ENCODE peak calls at places on chromosomes 4 and X, in seven cellular contexts. One of them, this sample, is unnamed.

GRCh38 chrX:155998116-155998515 is 620 bp downstream of the IL9R start:
- DNase-seq in NB4: no peak
- DNase-seq in stomach: no peak
- DNase-seq in ovary: no peak
- DNase-seq in right lobe of liver: no peak
- DNase-seq in testis: no peak
- DNase-seq in H1: no peak
- DNase-seq in this sample: no peak

GRCh38 chrX:46686003-46686645 is 72.8 kb downstream of the SLC9A7 start:
- DNase-seq in NB4: peak
- DNase-seq in stomach: no peak
- DNase-seq in ovary: no peak
- DNase-seq in right lobe of liver: no peak
- DNase-seq in testis: peak
- DNase-seq in H1: no peak
- DNase-seq in this sample: peak

GRCh38 chr4:15894923-15895411 is 43.6 kb downstream of the FGFBP1 start:
- DNase-seq in NB4: no peak
- DNase-seq in stomach: no peak
- DNase-seq in ovary: no peak
- DNase-seq in right lobe of liver: no peak
- DNase-seq in testis: no peak
- DNase-seq in H1: no peak
- DNase-seq in this sample: no peak

GRCh38 chr4:106208481-106209460 is 107.2 kb downstream of the TBCK start:
- DNase-seq in NB4: no peak
- DNase-seq in stomach: no peak
- DNase-seq in ovary: no peak
- DNase-seq in right lobe of liver: peak
- DNase-seq in testis: no peak
- DNase-seq in H1: no peak
- DNase-seq in this sample: no peak

GRCh38 chrX:135089126-135089525 is 31.2 kb downstream of the ETDB start:
- DNase-seq in NB4: no peak
- DNase-seq in stomach: no peak
- DNase-seq in ovary: no peak
- DNase-seq in right lobe of liver: no peak
- DNase-seq in testis: no peak
- DNase-seq in H1: no peak
- DNase-seq in this sample: no peak

GRCh38 chr4:6892190-6892908 is 17.3 kb upstream of the TBC1D14 start:
- DNase-seq in NB4: peak
- DNase-seq in stomach: peak
- DNase-seq in ovary: no peak
- DNase-seq in right lobe of liver: peak
- DNase-seq in testis: peak
- DNase-seq in H1: no peak
- DNase-seq in this sample: peak

GRCh38 chrX:29528281-29528680 is 687.1 kb upstream of the MAGEB2 start:
- DNase-seq in NB4: no peak
- DNase-seq in stomach: no peak
- DNase-seq in ovary: no peak
- DNase-seq in right lobe of liver: no peak
- DNase-seq in testis: no peak
- DNase-seq in H1: no peak
- DNase-seq in this sample: no peak

GRCh38 chr4:127916512-127916911 is 35.8 kb downstream of the PLK4 start:
- DNase-seq in NB4: no peak
- DNase-seq in stomach: no peak
- DNase-seq in ovary: no peak
- DNase-seq in right lobe of liver: no peak
- DNase-seq in testis: no peak
- DNase-seq in H1: no peak
- DNase-seq in this sample: no peak

GRCh38 chr4:76894537-76894936 is 3.4 kb downstream of the SOWAHB start:
- DNase-seq in NB4: no peak
- DNase-seq in stomach: no peak
- DNase-seq in ovary: no peak
- DNase-seq in right lobe of liver: no peak
- DNase-seq in testis: no peak
- DNase-seq in H1: no peak
- DNase-seq in this sample: no peak

GRCh38 chrX:19846995-19847790 is 40.2 kb downstream of the SH3KBP1 start:
- DNase-seq in NB4: peak
- DNase-seq in stomach: no peak
- DNase-seq in ovary: peak
- DNase-seq in right lobe of liver: no peak
- DNase-seq in testis: peak
- DNase-seq in H1: no peak
- DNase-seq in this sample: peak

GRCh38 chrX:74280759-74281158 is 23.2 kb upstream of the ZCCHC13 start:
- DNase-seq in NB4: no peak
- DNase-seq in stomach: no peak
- DNase-seq in ovary: no peak
- DNase-seq in right lobe of liver: no peak
- DNase-seq in testis: no peak
- DNase-seq in H1: no peak
- DNase-seq in this sample: no peak

GRCh38 chr4:30769093-30769492 is 48.9 kb downstream of the PCDH7 start:
- DNase-seq in NB4: no peak
- DNase-seq in stomach: no peak
- DNase-seq in ovary: no peak
- DNase-seq in right lobe of liver: no peak
- DNase-seq in testis: no peak
- DNase-seq in H1: no peak
- DNase-seq in this sample: no peak

GRCh38 chr4:93303440-93303839 is 525.1 kb upstream of the ATOH1 start:
- DNase-seq in NB4: no peak
- DNase-seq in stomach: no peak
- DNase-seq in ovary: no peak
- DNase-seq in right lobe of liver: no peak
- DNase-seq in testis: no peak
- DNase-seq in H1: no peak
- DNase-seq in this sample: no peak

GRCh38 chr4:10625130-10625529 is 59.4 kb downstream of the CLNK start:
- DNase-seq in NB4: no peak
- DNase-seq in stomach: peak
- DNase-seq in ovary: no peak
- DNase-seq in right lobe of liver: no peak
- DNase-seq in testis: no peak
- DNase-seq in H1: no peak
- DNase-seq in this sample: no peak

GRCh38 chr4:2793920-2794706 is 1.2 kb downstream of the SH3BP2 start:
- DNase-seq in NB4: peak
- DNase-seq in stomach: peak
- DNase-seq in ovary: peak
- DNase-seq in right lobe of liver: peak
- DNase-seq in testis: no peak
- DNase-seq in H1: no peak
- DNase-seq in this sample: peak

GRCh38 chr4:92270908-92271307 is 32.9 kb upstream of the GRID2 start:
- DNase-seq in NB4: no peak
- DNase-seq in stomach: no peak
- DNase-seq in ovary: no peak
- DNase-seq in right lobe of liver: no peak
- DNase-seq in testis: no peak
- DNase-seq in H1: no peak
- DNase-seq in this sample: no peak

GRCh38 chrX:103149652-103150051 is 56.7 kb upstream of the NXF3 start:
- DNase-seq in NB4: no peak
- DNase-seq in stomach: no peak
- DNase-seq in ovary: no peak
- DNase-seq in right lobe of liver: no peak
- DNase-seq in testis: no peak
- DNase-seq in H1: no peak
- DNase-seq in this sample: no peak

GRCh38 chrX:103148075-103148474 is 55.1 kb upstream of the NXF3 start:
- DNase-seq in NB4: no peak
- DNase-seq in stomach: no peak
- DNase-seq in ovary: no peak
- DNase-seq in right lobe of liver: no peak
- DNase-seq in testis: no peak
- DNase-seq in H1: no peak
- DNase-seq in this sample: no peak

GRCh38 chrX:103155201-103155600 is 59.7 kb upstream of the BEX4 start:
- DNase-seq in NB4: peak
- DNase-seq in stomach: no peak
- DNase-seq in ovary: no peak
- DNase-seq in right lobe of liver: no peak
- DNase-seq in testis: no peak
- DNase-seq in H1: no peak
- DNase-seq in this sample: no peak

GRCh38 chrX:103153661-103154060 is 60.7 kb upstream of the NXF3 start:
- DNase-seq in NB4: peak
- DNase-seq in stomach: no peak
- DNase-seq in ovary: no peak
- DNase-seq in right lobe of liver: no peak
- DNase-seq in testis: no peak
- DNase-seq in H1: no peak
- DNase-seq in this sample: no peak

GRCh38 chrX:103151799-103152198 is 58.9 kb upstream of the NXF3 start:
- DNase-seq in NB4: no peak
- DNase-seq in stomach: no peak
- DNase-seq in ovary: no peak
- DNase-seq in right lobe of liver: no peak
- DNase-seq in testis: no peak
- DNase-seq in H1: no peak
- DNase-seq in this sample: no peak
- TF ChIP-seq POLR2A in NB4: no peak
- TF ChIP-seq POLR2A in stomach: no peak
- TF ChIP-seq POLR2A in ovary: no peak
- TF ChIP-seq POLR2A in right lobe of liver: no peak
- TF ChIP-seq POLR2A in testis: no peak
- TF ChIP-seq POLR2A in H1: no peak
- TF ChIP-seq POLR2A in this sample: no peak

DNA sequence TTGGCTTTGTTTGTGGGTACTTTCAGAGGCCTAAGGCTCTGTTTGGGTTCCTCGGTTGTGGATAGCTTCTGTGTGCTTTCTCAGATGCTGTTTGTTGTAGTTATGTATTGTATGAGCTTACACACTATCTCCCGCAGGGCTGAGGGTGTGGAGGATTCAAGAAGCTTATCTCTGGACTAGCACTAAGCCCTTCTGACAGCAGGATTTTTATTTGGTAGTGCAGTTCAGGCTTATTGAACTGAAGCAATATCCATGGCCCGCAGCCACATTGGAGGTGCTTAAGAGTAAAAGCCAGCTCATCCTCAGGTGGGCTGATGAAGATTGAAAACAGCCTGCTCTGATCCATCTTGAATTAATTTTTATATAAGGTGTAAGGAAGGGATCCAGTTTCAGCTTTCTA is 128.2 kb downstream of the RASGEF1B start:
- DNase-seq in NB4: no peak
- DNase-seq in stomach: no peak
- DNase-seq in ovary: no peak
- DNase-seq in right lobe of liver: no peak
- DNase-seq in testis: no peak
- DNase-seq in H1: no peak
- DNase-seq in this sample: no peak
- TF ChIP-seq POLR2A in NB4: no peak
- TF ChIP-seq POLR2A in stomach: no peak
- TF ChIP-seq POLR2A in ovary: no peak
- TF ChIP-seq POLR2A in right lobe of liver: no peak
- TF ChIP-seq POLR2A in testis: no peak
- TF ChIP-seq POLR2A in H1: no peak
- TF ChIP-seq POLR2A in this sample: no peak

DNA sequence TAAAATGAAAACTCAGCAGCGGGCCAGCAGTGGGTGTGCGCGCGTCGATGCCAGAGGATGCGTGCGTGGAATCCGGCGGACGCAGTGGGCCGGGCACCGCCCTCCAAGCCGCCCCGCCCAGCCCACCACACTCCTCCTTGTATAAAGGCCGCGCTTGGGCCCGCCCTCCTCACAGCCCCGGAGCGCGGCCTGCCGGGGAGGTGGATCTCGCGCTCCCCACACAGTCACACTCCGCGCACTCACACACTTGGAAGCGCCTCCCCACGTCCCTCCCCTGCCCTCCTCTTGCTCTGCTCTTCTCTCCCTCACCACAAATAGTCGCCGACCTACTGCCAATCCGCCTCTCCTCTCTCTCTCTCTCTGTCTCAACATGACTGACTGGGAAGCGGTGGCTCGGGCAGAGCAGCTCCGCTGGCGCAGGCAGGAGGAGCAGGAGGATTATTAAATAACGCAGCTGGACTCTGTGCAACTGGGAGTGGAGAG is at the start of gene CCSER1:
- DNase-seq in NB4: no peak
- DNase-seq in stomach: peak
- DNase-seq in ovary: peak
- DNase-seq in right lobe of liver: peak
- DNase-seq in testis: peak
- DNase-seq in H1: peak
- DNase-seq in this sample: peak
- TF ChIP-seq POLR2A in NB4: no peak
- TF ChIP-seq POLR2A in stomach: peak
- TF ChIP-seq POLR2A in ovary: peak
- TF ChIP-seq POLR2A in right lobe of liver: peak
- TF ChIP-seq POLR2A in testis: no peak
- TF ChIP-seq POLR2A in H1: peak
- TF ChIP-seq POLR2A in this sample: peak

GRCh38 chrX:119870626-119871131 is 854 bp downstream of the RNF113A start:
- DNase-seq in NB4: peak
- DNase-seq in stomach: no peak
- DNase-seq in ovary: no peak
- DNase-seq in right lobe of liver: no peak
- DNase-seq in testis: peak
- DNase-seq in H1: no peak
- DNase-seq in this sample: peak

GRCh38 chrX:119871245-119871598 is 311 bp downstream of the RNF113A start:
- DNase-seq in NB4: peak
- DNase-seq in stomach: no peak
- DNase-seq in ovary: no peak
- DNase-seq in right lobe of liver: no peak
- DNase-seq in testis: no peak
- DNase-seq in H1: no peak
- DNase-seq in this sample: no peak

DNA sequence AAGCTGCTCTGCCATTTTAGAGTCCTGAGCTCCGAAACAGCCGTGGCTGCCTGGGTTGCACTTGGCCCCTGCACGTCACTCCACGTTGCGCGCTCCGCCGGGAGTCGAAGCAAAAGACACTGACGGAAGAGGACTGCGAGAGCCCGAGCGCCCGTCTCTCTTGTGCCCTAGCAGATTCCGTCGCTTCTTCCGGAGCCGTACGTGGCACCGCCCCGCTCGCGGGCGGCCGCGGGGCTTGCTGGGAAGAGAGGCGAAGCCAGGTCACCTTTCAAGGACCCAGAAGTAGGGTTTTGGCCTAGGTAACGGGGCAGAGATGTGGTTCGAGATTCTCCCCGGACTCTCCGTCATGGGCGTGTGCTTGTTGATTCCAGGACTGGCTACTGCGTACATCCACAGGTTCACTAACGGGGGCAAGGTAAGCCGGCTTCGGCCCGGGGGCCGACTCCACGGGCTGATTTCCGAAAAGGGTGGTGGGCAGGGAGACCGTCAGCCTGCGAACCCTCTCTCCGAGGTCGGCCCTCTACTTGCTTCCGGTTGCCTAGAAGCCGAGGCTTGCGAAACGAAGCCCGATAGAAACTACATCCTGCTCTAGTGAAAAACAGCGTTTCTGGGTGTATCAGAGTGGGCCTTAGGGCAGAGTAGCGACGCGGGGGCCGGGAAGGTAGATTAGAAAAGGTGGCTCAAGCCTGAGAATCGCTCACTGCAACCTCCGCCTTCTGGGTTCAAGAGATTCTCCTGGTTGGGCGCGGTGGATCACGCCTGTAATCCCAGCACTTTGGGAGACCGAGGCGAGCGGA is at the start of the genes NDUFA1 and RNF113A:
- DNase-seq in NB4: peak
- DNase-seq in stomach: peak
- DNase-seq in ovary: peak
- DNase-seq in right lobe of liver: peak
- DNase-seq in testis: peak
- DNase-seq in H1: peak
- DNase-seq in this sample: peak
- TF ChIP-seq POLR2A in NB4: peak
- TF ChIP-seq POLR2A in stomach: no peak
- TF ChIP-seq POLR2A in ovary: peak
- TF ChIP-seq POLR2A in right lobe of liver: peak
- TF ChIP-seq POLR2A in testis: no peak
- TF ChIP-seq POLR2A in H1: peak
- TF ChIP-seq POLR2A in this sample: peak